ENCODE peak calls at places on chromosomes 7 and 10, in eight cellular contexts. C is brain microvascular endothelial cell; V is aorta; W is stimulated activated CD8-positive, alpha-beta memory T cell treated with anti-CD3 and anti-CD28 coated beads, Interleukin-12 subunit alpha, Interleukin-12 subunit beta, amount 100 ng/mL, for 4 hours; M is left colon; T is mesenchymal stem cell; U is astrocyte of the cerebellum; H is fibroblast of mammary gland. D is an unnamed sample.

GRCh38 chr7:117791877-117792780 is 81.1 kb downstream of the CTTNBP2 start:
- DNase-seq in C (no peak), V (no peak), W (no peak), M (no peak), T (no peak), U (no peak), H (no peak), D (no peak)

GRCh38 chr10:73117976-73118743 is 7.9 kb downstream of the NUDT13 start:
- DNase-seq in C (peak; percentile 59), V (no peak), W (no peak), M (no peak), T (peak; percentile 67), U (no peak), H (peak; percentile 76), D (no peak)

GRCh38 chr10:7288060-7288690 is 122.7 kb downstream of the SFMBT2 start:
- DNase-seq in C (no peak), V (no peak), W (no peak), M (no peak), T (no peak), U (no peak), H (peak; percentile 10), D (no peak)

GRCh38 chr7:24778543-24779282 is 21.4 kb upstream of the GSDME start:
- DNase-seq in C (peak; percentile 85), V (no peak), W (no peak), M (no peak), T (peak; percentile 67), U (no peak), H (peak; percentile 94), D (no peak)

GRCh38 chr7:150373049-150373801 is 4.6 kb downstream of the REPIN1 start:
- DNase-seq in C (no peak), V (no peak), W (no peak), M (peak; percentile 70), T (no peak), U (no peak), H (no peak), D (peak; percentile 1)

GRCh38 chr7:103988468-103989199 is 824 bp downstream of the RELN start:
- DNase-seq in C (no peak), V (no peak), W (no peak), M (no peak), T (no peak), U (no peak), H (no peak), D (peak; percentile 24)

GRCh38 chr7:143376396-143376795 is 4.7 kb upstream of the ZYX start:
- DNase-seq in C (no peak), V (peak; percentile 59), W (no peak), M (no peak), T (no peak), U (no peak), H (no peak), D (no peak)

GRCh38 chr7:16801111-16801542 is 3.7 kb downstream of the AGR2 start:
- DNase-seq in C (peak; percentile 51), V (no peak), W (no peak), M (no peak), T (peak; percentile 71), U (peak; percentile 53), H (peak; percentile 91), D (peak; percentile 60)

GRCh38 chr7:38244516-38244915 is 28.9 kb downstream of the TARP start:
- DNase-seq in C (no peak), V (no peak), W (no peak), M (no peak), T (no peak), U (no peak), H (no peak), D (no peak)

GRCh38 chr7:134916428-134916883 is 69.9 kb upstream of the AGBL3 start:
- DNase-seq in C (no peak), V (no peak), W (no peak), M (no peak), T (no peak), U (no peak), H (no peak), D (no peak)

GRCh38 chr10:14859775-14860174 is 18.9 kb upstream of the SUV39H2 start:
- DNase-seq in C (no peak), V (no peak), W (no peak), M (no peak), T (no peak), U (no peak), H (no peak), D (no peak)

GRCh38 chr10:101032637-101033201 is 1.7 kb downstream of the SFXN3 start:
- DNase-seq in C (peak; percentile 84), V (no peak), W (peak; percentile 39), M (no peak), T (peak; percentile 96), U (peak; percentile 75), H (peak; percentile 88), D (peak; percentile 61)

GRCh38 chr10:107701947-107702346 is 537.4 kb upstream of the SORCS1 start:
- DNase-seq in C (no peak), V (no peak), W (no peak), M (no peak), T (peak; percentile 21), U (no peak), H (no peak), D (no peak)

GRCh38 chr7:137443616-137444015 is 100.1 kb upstream of the PTN start:
- DNase-seq in C (peak; percentile 63), V (no peak), W (no peak), M (no peak), T (peak; percentile 58), U (peak; percentile 89), H (peak; percentile 78), D (no peak)

GRCh38 chr10:103667390-103667789 is 173.9 kb downstream of the NEURL1 start:
- DNase-seq in C (no peak), V (no peak), W (no peak), M (no peak), T (peak; percentile 48), U (no peak), H (peak; percentile 69), D (peak; percentile 39)